ENCODE peak calls at places on chromosomes 1 and 21, in nine cellular contexts. Z, J, Y, C, E, I, G, Q and D are unnamed samples. For H3K36me3, the result is how much of the 10 kb centered on the place peaks cover.

GRCh38 chr1:197173571-197174482 is 27.4 kb upstream of the ASPM start:
- DNase-seq in C (peak), Y (no peak), E (peak), Z (peak), G (no peak), I (no peak), J (no peak), Q (no peak), D (no peak)

GRCh38 chr1:171841931-171842723 is 829 bp downstream of the DNM3 start:
- DNase-seq in Z (no peak), I (peak), G (no peak), J (no peak), Q (no peak), E (no peak), Y (no peak), C (no peak), D (no peak)

GRCh38 chr1:14968251-14968812 is 185.2 kb upstream of the TMEM51 start:
- DNase-seq in I (peak), J (no peak), E (peak), G (peak), Q (peak), Z (peak), Y (peak), C (peak), D (no peak)

GRCh38 chr1:67850611-67851075 is 17.4 kb upstream of the GNG12 start:
- DNase-seq in Z (peak), I (peak), E (peak), G (peak), Q (no peak), C (peak), J (no peak), Y (peak), D (no peak)

GRCh38 chr1:198890531-198890930 is 251.7 kb downstream of the PTPRC start:
- DNase-seq in Q (no peak), I (no peak), Y (no peak), E (no peak), C (peak), G (no peak), J (no peak), Z (peak), D (no peak)

GRCh38 chr1:246220495-246221065 is 286.5 kb downstream of the SMYD3 start:
- DNase-seq in G (no peak), C (no peak), Z (no peak), I (no peak), Y (no peak), E (no peak), J (no peak), Q (no peak), D (no peak)

GRCh38 chr1:152912471-152912870 is 4.1 kb downstream of the IVL start:
- DNase-seq in Y (no peak), E (no peak), C (no peak), G (no peak), Z (no peak), I (no peak), J (no peak), Q (no peak), D (no peak)

GRCh38 chr21:41760411-41760810 is 6.4 kb downstream of the RIPK4 start:
- DNase-seq in I (no peak), E (no peak), Z (no peak), Q (no peak), J (no peak), Y (no peak), G (no peak), C (no peak), D (no peak)

GRCh38 chr1:13628218-13628617 is 44.6 kb downstream of the PDPN start:
- DNase-seq in Y (no peak), Q (no peak), J (no peak), C (no peak), E (no peak), G (no peak), Z (no peak), I (no peak), D (no peak)

GRCh38 chr1:227445746-227446145 is 117.6 kb upstream of the ZNF678 start:
- DNase-seq in G (no peak), Z (no peak), C (no peak), J (no peak), Y (no peak), I (no peak), E (no peak), Q (no peak), D (no peak)

GRCh38 chr1:207286747-207287528 is 34.5 kb upstream of the CD55 start:
- DNase-seq in C (peak), J (no peak), E (no peak), Z (no peak), Q (peak), I (no peak), G (no peak), Y (no peak), D (no peak)

GRCh38 chr1:27504588-27505419 is 14.8 kb upstream of the WASF2 start:
- DNase-seq in G (peak), E (no peak), Y (peak), J (no peak), Q (no peak), Z (no peak), I (peak), C (peak), D (no peak)

GRCh38 chr1:23282967-23283366 is 61.1 kb downstream of the HNRNPR start:
- DNase-seq in J (no peak), Q (peak), G (no peak), Y (no peak), Z (no peak), C (peak), E (no peak), I (no peak), D (no peak)

GRCh38 chr1:7549693-7550161 is 221.4 kb upstream of the VAMP3 start:
- DNase-seq in E (peak), G (no peak), Y (peak), C (peak), I (no peak), Q (no peak), J (no peak), Z (peak), D (no peak)

GRCh38 chr21:45982256-45982757 is 737 bp downstream of the COL6A1 start:
- DNase-seq in E (peak), Z (no peak), I (peak), Y (peak), C (no peak), Q (no peak), G (peak), J (no peak), D (no peak)

GRCh38 chr1:152313319-152313801 is 11.7 kb downstream of the FLG start:
- DNase-seq in Q (no peak), E (no peak), J (no peak), I (peak), G (no peak), C (no peak), Y (peak), Z (no peak), D (no peak)

GRCh38 chr1:53693773-53694717 is 44.9 kb downstream of the GLIS1 start:
- DNase-seq in C (peak), Q (no peak), E (no peak), Y (no peak), J (no peak), G (no peak), I (no peak), Z (peak), D (no peak)

GRCh38 chr1:97726386-97726785 is 194.4 kb downstream of the DPYD start:
- DNase-seq in I (no peak), G (no peak), C (peak), Z (no peak), J (no peak), Q (no peak), Y (no peak), E (no peak), D (no peak)

GRCh38 chr1:101250219-101250618 is 13.4 kb downstream of the S1PR1 start:
- DNase-seq in G (no peak), Z (no peak), C (no peak), Y (no peak), E (no peak), Q (no peak), I (no peak), J (no peak), D (no peak)

GRCh38 chr1:165288301-165289120 is 68.0 kb downstream of the LMX1A start:
- DNase-seq in Z (no peak), J (no peak), Q (no peak), I (no peak), G (no peak), Y (peak), C (no peak), E (no peak), D (no peak)

GRCh38 chr1:244296447-244296846 is 155.3 kb downstream of the ADSS2 start:
- DNase-seq in Z (no peak), J (no peak), E (no peak), Y (no peak), C (no peak), Q (no peak), I (no peak), G (no peak), D (no peak)

GRCh38 chr1:24909388-24909898 is 20.6 kb downstream of the RUNX3 start:
- DNase-seq in C (peak), G (peak), Z (peak), I (no peak), E (no peak), Q (no peak), J (peak), Y (no peak), D (no peak)

GRCh38 chr1:181129771-181130606 is 41.5 kb downstream of the IER5 start:
- DNase-seq in Z (no peak), Q (no peak), I (no peak), E (no peak), Y (no peak), J (no peak), G (no peak), C (no peak), D (no peak)

GRCh38 chr1:39378377-39378776 is 113.1 kb upstream of the BMP8A start:
- DNase-seq in J (no peak), E (peak), C (no peak), G (no peak), I (no peak), Q (no peak), Y (no peak), Z (no peak), D (no peak)

GRCh38 chr1:39380036-39380435 is 111.4 kb upstream of the BMP8A start:
- DNase-seq in J (no peak), I (no peak), G (no peak), C (no peak), Q (no peak), Z (no peak), E (no peak), Y (no peak), D (no peak)

GRCh38 chr1:39379187-39379586 is 112.2 kb upstream of the BMP8A start:
- DNase-seq in E (no peak), C (no peak), J (no peak), Y (no peak), Q (no peak), G (no peak), Z (no peak), I (no peak), D (no peak)

GRCh38 chr1:39385067-39385988 is 106.1 kb upstream of the BMP8A start:
- DNase-seq in G (no peak), Q (no peak), E (no peak), C (peak), Z (peak), I (no peak), Y (no peak), J (no peak), D (no peak)

GRCh38 chr1:39381839-39382238 is 109.6 kb upstream of the BMP8A start:
- DNase-seq in J (no peak), C (peak), G (no peak), E (no peak), Q (no peak), Z (peak), I (peak), Y (no peak), D (no peak)
- H3K36me3 ChIP-seq in J (half or more), C (under half), G (half or more), E (under half), Q (under half), Z (half or more), I (under half), Y (half or more), D (half or more)

GRCh38 chr1:1561801-1562470 is 12.7 kb downstream of the SSU72 start:
- DNase-seq in E (no peak), G (no peak), Z (no peak), I (no peak), C (no peak), Y (no peak), Q (no peak), J (no peak), D (no peak)
- H3K36me3 ChIP-seq in E (under half), G (half or more), Z (under half), I (under half), C (half or more), Y (half or more), Q (under half), J (half or more), D (half or more)

DNA sequence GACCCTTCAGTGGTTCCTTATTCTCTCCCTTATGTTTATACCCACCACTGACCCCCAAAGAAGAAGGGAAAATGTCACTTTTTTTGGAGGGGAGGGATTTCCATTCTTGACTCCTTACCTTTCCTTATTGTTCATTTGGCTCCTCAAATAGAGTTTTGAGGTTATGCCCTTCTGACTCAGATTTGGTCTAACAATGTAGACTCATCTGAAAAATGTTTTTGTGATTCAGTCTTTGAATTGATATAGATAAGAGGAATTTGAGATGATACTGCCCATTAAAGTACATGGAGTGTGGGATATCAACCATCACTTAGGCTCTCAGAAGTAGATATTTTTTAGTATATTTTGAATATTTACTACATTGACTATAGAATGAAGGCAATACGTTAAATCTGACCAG is 16.1 kb downstream of the USP1 start:
- DNase-seq in Y (no peak), C (peak), Z (no peak), J (no peak), E (no peak), I (no peak), Q (no peak), G (no peak), D (no peak)
- H3K36me3 ChIP-seq in Y (half or more), C (under half), Z (under half), J (half or more), E (half or more), I (under half), Q (under half), G (half or more), D (under half)

GRCh38 chr21:33135925-33136324 is 66.0 kb downstream of the OLIG1 start:
- DNase-seq in G (no peak), C (no peak), J (no peak), E (no peak), Y (no peak), I (no peak), Z (no peak), Q (no peak), D (no peak)
- H3K36me3 ChIP-seq in G (under half), C (under half), J (under half), E (under half), Y (under half), I (under half), Z (under half), Q (under half), D (under half)

GRCh38 chr1:235168375-235168774 is 7.3 kb upstream of the RBM34 start:
- DNase-seq in Y (no peak), C (no peak), G (no peak), Q (no peak), I (no peak), J (no peak), E (no peak), Z (no peak), D (no peak)
- H3K36me3 ChIP-seq in Y (half or more), C (under half), G (under half), Q (under half), I (under half), J (under half), E (under half), Z (under half), D (half or more)

DNA sequence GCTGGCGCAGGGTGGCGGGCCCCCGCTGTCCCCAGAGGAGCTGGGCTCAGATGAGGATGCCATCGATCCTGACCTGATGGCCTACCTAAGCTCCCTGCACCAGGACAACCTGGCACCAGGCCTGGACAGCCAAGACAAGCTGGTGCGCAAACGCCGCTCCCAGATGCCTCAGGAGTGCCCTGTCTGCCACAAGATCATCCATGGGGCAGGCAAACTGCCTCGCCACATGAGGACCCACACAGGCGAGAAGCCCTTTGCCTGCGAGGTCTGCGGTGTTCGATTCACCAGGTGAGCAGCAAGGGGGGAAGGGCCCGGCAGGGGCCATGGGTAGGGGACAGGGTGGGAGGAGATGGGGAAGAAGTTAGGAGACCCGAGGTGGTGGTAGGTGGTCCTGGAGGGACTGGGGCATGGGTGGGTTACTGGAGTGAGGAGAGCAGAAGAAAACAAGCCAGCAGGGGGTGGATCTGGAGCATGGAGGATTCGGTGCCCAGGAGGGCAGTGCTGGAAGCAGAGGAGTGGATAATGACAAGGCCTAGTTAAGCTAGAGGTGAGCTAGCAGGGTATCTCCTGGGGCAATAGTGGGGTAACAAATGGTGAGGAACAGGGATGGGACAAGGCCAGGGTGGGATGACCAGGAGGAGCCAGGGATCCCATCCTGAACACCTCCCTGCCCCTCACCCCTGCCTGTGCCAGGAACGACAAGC is 13.1 kb downstream of the ZBTB7B start:
- DNase-seq in Y (no peak), Z (no peak), G (no peak), I (peak), C (no peak), J (no peak), Q (no peak), E (no peak), D (no peak)
- H3K36me3 ChIP-seq in Y (under half), Z (under half), G (under half), I (under half), C (under half), J (under half), Q (under half), E (under half), D (under half)

GRCh38 chr21:42853621-42854020 is 25.7 kb downstream of the WDR4 start:
- DNase-seq in Y (no peak), E (no peak), C (no peak), J (no peak), G (no peak), Z (no peak), Q (no peak), I (no peak), D (no peak)

GRCh38 chr21:42852925-42853570 is 26.3 kb downstream of the WDR4 start:
- DNase-seq in I (no peak), Z (no peak), C (no peak), J (no peak), G (no peak), Q (no peak), E (no peak), Y (no peak), D (no peak)

GRCh38 chr21:42850463-42850862 is 28.9 kb downstream of the WDR4 start:
- DNase-seq in J (no peak), E (no peak), Y (no peak), I (no peak), Z (no peak), G (no peak), C (no peak), Q (no peak), D (no peak)

GRCh38 chr21:42850866-42851391 is 28.4 kb downstream of the WDR4 start:
- DNase-seq in C (no peak), Y (no peak), J (no peak), Z (peak), Q (no peak), G (no peak), I (no peak), E (no peak), D (no peak)

DNA sequence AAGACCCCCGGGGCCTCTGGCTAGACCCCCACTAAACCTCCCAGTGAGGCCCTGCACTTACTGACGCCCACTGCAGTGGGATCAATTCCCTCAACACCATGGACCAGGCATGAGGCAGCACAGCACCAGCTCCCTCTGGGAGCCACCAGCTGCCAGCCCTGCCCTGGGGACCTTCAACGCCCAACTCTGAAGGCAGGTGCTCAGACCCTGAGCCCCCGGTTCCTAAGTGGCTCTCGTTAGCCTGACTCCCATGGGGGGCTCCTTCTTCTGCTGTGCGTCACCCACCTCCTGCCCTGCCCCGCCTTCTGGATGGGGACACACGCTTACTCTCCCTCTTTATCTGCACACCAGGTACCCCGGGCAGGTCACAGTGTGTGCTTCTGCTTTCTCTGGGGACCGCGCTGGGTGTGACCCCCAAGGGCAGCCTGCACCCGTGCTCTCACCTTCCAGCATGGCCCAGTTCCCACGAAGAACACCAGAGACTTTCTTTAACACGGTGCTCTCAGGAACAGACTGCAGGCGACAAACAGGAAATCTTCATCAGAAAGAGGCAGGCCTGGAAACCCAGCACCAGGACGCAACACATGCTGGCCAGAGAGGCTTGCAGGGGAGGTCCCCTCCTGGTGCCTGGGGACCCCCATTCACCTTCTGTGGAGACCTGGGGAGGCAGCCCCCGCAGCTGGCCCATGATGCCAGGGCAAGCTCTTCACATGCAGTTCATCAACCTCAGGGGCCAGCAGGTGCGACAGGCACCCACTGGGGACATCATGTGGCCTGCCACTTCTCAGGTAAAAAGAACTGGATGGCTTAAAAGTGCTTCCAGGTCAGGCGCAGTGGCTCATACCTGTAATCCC is 27.3 kb downstream of the WDR4 start:
- DNase-seq in J (no peak), I (no peak), C (no peak), Y (no peak), Q (no peak), Z (no peak), G (no peak), E (no peak), D (no peak)
- H3K36me3 ChIP-seq in J (half or more), I (half or more), C (half or more), Y (half or more), Q (under half), Z (half or more), G (half or more), E (under half), D (half or more)

DNA sequence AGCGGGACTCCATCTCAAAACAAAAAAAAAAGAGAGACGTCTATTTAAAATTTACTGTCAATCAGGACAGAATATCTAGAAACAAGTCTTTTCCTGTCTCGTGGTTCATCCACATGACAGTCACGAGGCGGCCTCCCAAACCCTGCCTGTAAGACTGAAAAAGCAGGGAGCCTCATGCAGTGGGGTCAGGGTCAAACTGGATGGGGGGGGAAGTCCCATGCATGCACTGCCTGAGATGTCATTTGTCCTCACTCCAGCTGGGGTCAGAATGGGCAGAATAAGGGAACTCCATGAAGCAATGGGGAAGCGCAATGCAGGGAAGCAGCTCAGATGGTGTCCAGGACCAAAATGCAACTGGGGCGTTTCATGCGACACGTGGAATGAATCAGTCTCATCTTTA is 85.5 kb downstream of the PIK3CD start:
- DNase-seq in I (no peak), E (no peak), C (no peak), Q (no peak), Z (no peak), J (no peak), G (no peak), Y (peak), D (no peak)
- H3K36me3 ChIP-seq in I (half or more), E (under half), C (half or more), Q (under half), Z (half or more), J (half or more), G (half or more), Y (half or more), D (half or more)

GRCh38 chr1:43956234-43956633 is 9.5 kb downstream of the IPO13 start:
- DNase-seq in Z (no peak), Q (no peak), Y (no peak), I (no peak), E (no peak), C (no peak), J (no peak), G (no peak), D (no peak)
- H3K36me3 ChIP-seq in Z (under half), Q (under half), Y (half or more), I (under half), E (under half), C (under half), J (half or more), G (half or more), D (under half)

GRCh38 chr1:243275316-243275715 is 19.5 kb downstream of the SDCCAG8 start:
- DNase-seq in I (no peak), C (no peak), G (no peak), Q (no peak), Y (no peak), Z (no peak), J (no peak), E (no peak), D (no peak)
- H3K36me3 ChIP-seq in I (under half), C (under half), G (under half), Q (under half), Y (half or more), Z (under half), J (under half), E (under half), D (under half)